ENCODE peak calls at places on chromosomes 13 and 19, in seven cellular contexts. J is body of pancreas, U is Peyer's patch, P is breast epithelium, M is stomach, B is uterus, I is esophagus squamous epithelium. N is an unnamed sample.

GRCh38 chr19:47226426-47227346 is 4.3 kb downstream of the BBC3 start:
- DNase-seq in B (peak; percentile 75), J (peak; percentile 81), M (peak; percentile 80), P (peak; percentile 84), U (peak; percentile 91), I (no peak), N (peak; percentile 70)

GRCh38 chr13:106565127-106565775 is 2.7 kb downstream of the ARGLU1 start:
- DNase-seq in U (no peak), P (no peak), J (no peak), B (no peak), I (no peak), M (no peak), N (no peak)

GRCh38 chr13:31769581-31769980 is 30.3 kb downstream of the RXFP2 start:
- DNase-seq in J (no peak), B (no peak), P (no peak), I (no peak), U (no peak), M (no peak), N (no peak)

GRCh38 chr13:110331362-110331761 is 24.3 kb downstream of the COL4A2 start:
- DNase-seq in B (no peak), M (no peak), I (no peak), U (no peak), P (no peak), J (no peak), N (no peak)

GRCh38 chr13:84645196-84646071 is 763.2 kb upstream of the SLITRK1 start:
- DNase-seq in J (no peak), P (no peak), B (no peak), M (no peak), I (no peak), U (no peak), N (no peak)

GRCh38 chr13:39875111-39875510 is 219.6 kb downstream of the COG6 start:
- DNase-seq in P (no peak), J (no peak), U (no peak), I (no peak), B (no peak), M (no peak), N (no peak)

GRCh38 chr13:46893820-46894533 is 2.9 kb downstream of the HTR2A start:
- DNase-seq in M (peak; percentile 64), J (peak; percentile 55), U (peak; percentile 29), I (no peak), B (peak; percentile 78), P (no peak), N (peak; percentile 42)

GRCh38 chr13:28494537-28494860 is 429 bp downstream of the FLT1 start:
- DNase-seq in M (no peak), I (no peak), J (no peak), B (no peak), U (no peak), P (no peak), N (no peak)

GRCh38 chr13:20882206-20882605 is 20.3 kb downstream of the XPO4 start:
- DNase-seq in B (no peak), U (no peak), P (no peak), J (no peak), M (no peak), I (no peak), N (no peak)

GRCh38 chr13:23506071-23506820 is 64.0 kb upstream of the TNFRSF19 start:
- DNase-seq in P (no peak), I (no peak), J (no peak), M (no peak), B (no peak), U (no peak), N (no peak)

GRCh38 chr19:19274716-19275115 is 1.6 kb upstream of the TM6SF2 start:
- DNase-seq in U (no peak), J (peak; percentile 19), B (no peak), I (no peak), M (no peak), P (no peak), N (no peak)

GRCh38 chr19:3196933-3197205 is 11.1 kb downstream of the NCLN start:
- DNase-seq in P (no peak), M (no peak), U (no peak), I (no peak), J (no peak), B (no peak), N (no peak)

GRCh38 chr13:92074658-92075057 is 676.2 kb downstream of the GPC5 start:
- DNase-seq in I (no peak), M (no peak), P (no peak), U (no peak), B (no peak), J (peak; percentile 14), N (no peak)

GRCh38 chr13:108927615-108928014 is 298.2 kb downstream of the MYO16 start:
- DNase-seq in M (no peak), J (no peak), U (no peak), P (no peak), B (no peak), I (no peak), N (no peak)

GRCh38 chr19:55484571-55485438 is at the start of gene NAT14:
- DNase-seq in J (peak; percentile 45), U (peak; percentile 48), M (peak; percentile 45), B (peak; percentile 76), I (no peak), P (no peak), N (peak; percentile 95)

GRCh38 chr13:99434258-99434788 is 66.9 kb upstream of the TM9SF2 start:
- DNase-seq in B (no peak), P (no peak), U (peak; percentile 74), J (no peak), I (no peak), M (peak; percentile 54), N (no peak)

GRCh38 chr19:10114651-10115391 is 3.3 kb downstream of the P2RY11 start:
- DNase-seq in B (no peak), J (no peak), U (no peak), I (no peak), P (no peak), M (no peak), N (no peak)

GRCh38 chr19:56868446-56868845 is 27.9 kb upstream of the PEG3 start:
- DNase-seq in P (no peak), M (no peak), J (no peak), I (no peak), U (no peak), B (no peak), N (no peak)

GRCh38 chr19:9768175-9769112 is at the start of gene ZNF846:
- DNase-seq in P (peak; percentile 92), I (peak; percentile 63), M (peak; percentile 96), J (peak; percentile 96), B (peak; percentile 94), U (peak; percentile 92), N (peak; percentile 95)

GRCh38 chr13:52845766-52846566 is 2.5 kb downstream of the PCDH8 start:
- DNase-seq in P (no peak), J (peak; percentile 7), I (no peak), B (no peak), U (no peak), M (no peak), N (no peak)

DNA sequence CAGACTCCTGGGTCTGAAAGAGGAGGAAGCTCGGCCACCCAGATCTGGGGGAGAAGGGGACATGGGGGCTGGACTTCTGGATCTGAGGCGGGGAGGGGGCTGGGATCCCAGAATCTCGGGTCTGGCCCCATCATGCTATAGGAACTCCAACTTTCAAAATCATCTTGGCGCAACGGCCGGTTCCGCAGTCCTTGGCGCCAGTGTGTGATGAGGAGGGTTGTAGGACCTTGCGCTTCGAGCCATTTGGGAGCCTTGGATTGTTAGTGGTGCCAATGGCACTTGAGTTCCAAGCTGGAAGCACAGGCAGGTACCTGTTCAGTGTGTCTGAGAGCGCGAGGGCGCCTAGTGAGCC is 324 bp downstream of the RUVBL2 start:
- DNase-seq in U (no peak), J (no peak), I (no peak), M (no peak), P (no peak), B (no peak), N (no peak)
- TF ChIP-seq POLR2A in U (no peak), J (no peak), I (no peak), M (no peak), P (no peak), B (no peak), N (no peak)

DNA sequence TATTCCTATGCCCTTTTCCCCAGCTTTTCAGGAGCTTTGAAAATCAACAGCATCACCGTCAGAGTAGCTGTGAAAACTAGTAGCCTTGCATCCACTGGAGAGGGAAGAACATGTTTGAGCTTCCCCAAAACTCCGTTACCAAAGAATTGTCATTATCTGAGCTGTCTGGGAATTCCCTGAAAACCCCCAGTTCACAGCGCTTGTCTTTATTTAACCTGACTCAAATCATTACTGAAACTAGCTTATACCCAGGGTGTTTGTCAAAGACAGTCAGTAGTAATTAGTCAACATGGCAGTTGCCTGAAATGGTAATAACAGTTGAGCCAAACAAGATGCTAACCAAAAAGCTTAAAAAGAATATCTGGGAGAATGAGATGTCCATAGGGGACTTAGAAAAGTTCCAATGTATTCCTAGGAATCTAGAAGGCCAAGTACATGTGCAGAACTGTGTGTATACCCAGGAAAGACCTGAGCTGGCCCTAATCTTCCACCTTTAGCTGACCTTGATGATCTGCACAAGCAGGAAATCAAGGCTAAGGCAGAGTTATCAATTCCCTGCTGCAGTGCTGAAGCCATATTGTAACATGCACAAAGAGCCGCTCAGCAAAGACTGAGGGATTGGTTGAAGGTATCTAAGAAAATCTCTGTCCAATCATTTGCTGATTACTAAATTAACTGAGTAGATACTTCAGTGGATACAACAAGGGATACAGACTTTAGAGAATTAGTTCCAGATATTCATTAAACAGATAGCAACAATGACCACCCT is 130.8 kb downstream of the KL start:
- DNase-seq in B (no peak), I (no peak), U (no peak), J (no peak), P (no peak), M (no peak), N (no peak)
- TF ChIP-seq POLR2A in B (no peak), I (no peak), U (no peak), J (no peak), P (no peak), M (no peak), N (no peak)

DNA sequence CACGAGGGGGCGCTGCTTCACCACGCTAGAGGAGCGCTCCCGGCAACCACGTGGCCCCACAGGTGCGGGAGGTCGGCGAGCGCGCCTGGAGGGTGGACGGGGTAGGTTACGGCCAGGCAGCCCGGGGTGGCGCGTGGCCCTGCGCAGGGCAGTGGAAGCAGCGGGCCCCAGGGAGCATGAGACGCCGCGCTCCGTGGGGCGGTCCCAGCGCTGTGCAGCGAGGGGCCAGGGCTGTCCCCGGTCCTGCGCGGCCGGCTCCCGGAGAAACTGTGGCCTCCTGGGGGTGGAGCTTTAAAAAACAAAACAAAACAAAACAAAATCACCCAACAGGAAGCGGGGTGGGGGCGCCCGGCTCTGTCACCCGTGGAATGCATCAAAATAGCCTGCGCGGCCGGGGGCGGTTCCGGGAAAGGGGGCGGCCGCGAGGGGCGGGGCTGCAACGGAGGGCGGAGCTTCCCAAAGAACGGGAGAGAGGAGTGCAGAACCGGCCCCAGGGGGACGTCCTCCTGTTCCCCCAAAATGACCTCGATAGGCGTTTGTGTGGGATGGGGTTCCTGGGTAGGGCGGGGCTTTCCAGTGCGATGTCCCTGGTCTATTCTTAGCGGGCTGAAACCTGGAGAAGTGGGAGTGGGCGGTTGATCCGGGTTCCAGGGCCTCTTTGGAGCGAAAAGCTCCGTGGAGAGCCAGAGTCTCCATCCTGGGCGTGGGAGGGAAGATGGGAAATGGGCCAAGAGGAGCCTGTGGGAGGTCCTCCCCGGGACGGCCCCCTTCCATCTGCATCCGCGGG is 27.3 kb downstream of the NUMBL start:
- DNase-seq in M (peak; percentile 94), U (peak; percentile 94), I (peak; percentile 49), B (peak; percentile 96), J (peak; percentile 90), P (peak; percentile 88), N (peak; percentile 93)
- TF ChIP-seq POLR2A in M (no peak), U (no peak), I (peak; percentile 37), B (peak; percentile 53), J (no peak), P (no peak), N (no peak)

GRCh38 chr19:43901395-43902390 is 33.4 kb downstream of the ZNF45 start:
- DNase-seq in I (peak; percentile 4), P (peak; percentile 39), J (peak; percentile 87), M (peak; percentile 78), U (peak; percentile 69), B (peak; percentile 74), N (peak; percentile 56)
- TF ChIP-seq POLR2A in I (no peak), P (no peak), J (no peak), M (no peak), U (no peak), B (no peak), N (peak; percentile 35)

N was measured in H54.